ENCODE peak calls at places on chromosome 17, in seven cellular contexts. Z is EH; U is RPMI8226; N is colonic mucosa; F is activated CD4-positive, alpha-beta T cell treated with anti-CD3 and anti-CD28 coated beads, Interleukin-2, amount 50 U/mL, for 1 hour; R is IMR-90; V is NCI-H345. A is an unnamed sample.

GRCh38 chr17:45200701-45201100 is 21.0 kb upstream of the FMNL1 start:
- DNase-seq in V (no peak), U (peak), F (no peak), N (no peak), R (no peak), Z (no peak), A (peak)

GRCh38 chr17:73851921-73852320 is 207.7 kb upstream of the SDK2 start:
- DNase-seq in N (no peak), R (no peak), V (no peak), Z (no peak), F (no peak), U (no peak), A (no peak)

GRCh38 chr17:9817086-9817485 is 4.8 kb downstream of the GSG1L2 start:
- DNase-seq in Z (peak), N (no peak), R (peak), U (no peak), F (no peak), V (peak), A (peak)

GRCh38 chr17:55487727-55488436 is 23.4 kb downstream of the SMIM36 start:
- DNase-seq in F (no peak), V (no peak), R (no peak), N (no peak), Z (no peak), U (no peak), A (peak)

GRCh38 chr17:1029196-1029911 is 32.4 kb downstream of the TIMM22 start:
- DNase-seq in V (no peak), R (peak), Z (peak), F (no peak), U (no peak), N (no peak), A (peak)

GRCh38 chr17:74042744-74043486 is 160.6 kb upstream of the RPL38 start:
- DNase-seq in R (peak), N (no peak), F (no peak), Z (peak), V (peak), U (no peak), A (peak)

GRCh38 chr17:47205419-47205963 is 3.7 kb upstream of the MYL4 start:
- DNase-seq in Z (peak), F (peak), R (peak), N (peak), U (peak), V (peak), A (peak)

GRCh38 chr17:50779747-50780363 is 12.5 kb upstream of the ANKRD40CL start:
- DNase-seq in V (no peak), U (no peak), Z (no peak), F (peak), R (no peak), N (no peak), A (no peak)

GRCh38 chr17:77288115-77288619 is 147.4 kb downstream of the SEC14L1 start:
- DNase-seq in N (no peak), V (no peak), U (no peak), F (no peak), R (no peak), Z (no peak), A (no peak)

GRCh38 chr17:81461607-81462500 is 50.7 kb downstream of the ACTG1 start:
- DNase-seq in N (no peak), U (no peak), F (no peak), V (no peak), R (no peak), Z (no peak), A (no peak)

GRCh38 chr17:9360610-9361571 is 214.7 kb downstream of the STX8 start:
- DNase-seq in U (no peak), V (no peak), N (no peak), R (peak), Z (peak), F (no peak), A (peak)

GRCh38 chr17:17119533-17119932 is 77.3 kb downstream of the MPRIP start:
- DNase-seq in N (peak), U (no peak), R (peak), F (peak), V (no peak), Z (peak), A (peak)

GRCh38 chr17:38590988-38591758 is 14.6 kb downstream of the SRCIN1 start:
- DNase-seq in Z (peak), N (no peak), V (no peak), R (no peak), F (no peak), U (peak), A (no peak)

GRCh38 chr17:30274887-30275286 is 16.9 kb downstream of the BLMH start:
- DNase-seq in U (no peak), R (no peak), V (no peak), Z (no peak), F (no peak), N (no peak), A (no peak)

GRCh38 chr17:67385122-67385988 is 8.3 kb downstream of the PITPNC1 start:
- DNase-seq in R (no peak), F (no peak), Z (no peak), N (no peak), V (no peak), U (no peak), A (no peak)

GRCh38 chr17:51703364-51704341 is 443.3 kb downstream of the UTP18 start:
- DNase-seq in V (no peak), U (no peak), R (no peak), F (no peak), N (no peak), Z (peak), A (no peak)

GRCh38 chr17:76051071-76051467 is 21.2 kb downstream of the SRP68 start:
- DNase-seq in V (no peak), U (no peak), F (no peak), R (no peak), Z (no peak), N (peak), A (no peak)

GRCh38 chr17:28346746-28347246 is 10.5 kb downstream of the POLDIP2 start:
- DNase-seq in U (no peak), V (no peak), N (no peak), Z (no peak), R (no peak), F (no peak), A (peak)

GRCh38 chr17:27264068-27264812 is 29.7 kb upstream of the WSB1 start:
- DNase-seq in F (no peak), R (no peak), Z (no peak), N (peak), U (no peak), V (no peak), A (no peak)

GRCh38 chr17:44865921-44866320 is 18.2 kb downstream of the HIGD1B start:
- DNase-seq in F (no peak), N (no peak), R (no peak), U (no peak), Z (peak), V (no peak), A (peak)

GRCh38 chr17:66673668-66674276 is 161.1 kb upstream of the CACNG5 start:
- DNase-seq in U (peak), Z (peak), R (peak), V (peak), N (peak), F (peak), A (peak)

GRCh38 chr17:54466875-54467274 is 433.8 kb upstream of the TOM1L1 start:
- DNase-seq in U (no peak), F (no peak), R (no peak), Z (no peak), N (no peak), V (no peak), A (no peak)

GRCh38 chr17:67452681-67453554 is 75.8 kb downstream of the PITPNC1 start:
- DNase-seq in R (no peak), U (no peak), Z (no peak), F (no peak), V (no peak), N (no peak), A (no peak)

GRCh38 chr17:75078097-75079022 is 9.4 kb upstream of the SLC16A5 start:
- DNase-seq in Z (peak), V (no peak), N (peak), R (peak), U (no peak), F (no peak), A (peak)

GRCh38 chr17:55737976-55738501 is 12.8 kb upstream of the PCTP start:
- DNase-seq in N (no peak), R (no peak), U (no peak), F (no peak), V (no peak), Z (no peak), A (no peak)